ENCODE peak calls at places on chromosomes 6 and 20, in ten cellular contexts. I is tibial artery; L is hepatocyte; S is CD8-positive, alpha-beta T cell; B is adrenal gland; C is AG04450; R is WERI-Rb-1; M is right cardiac atrium; Z is transverse colon; J is coronary artery. F is an unnamed sample.

GRCh38 chr6:55941713-55942112 is 66.3 kb upstream of the BMP5 start:
- DNase-seq in I (no peak), Z (no peak), R (no peak), C (no peak), J (no peak), L (no peak), B (no peak), M (no peak), S (no peak), F (no peak)

GRCh38 chr20:62367136-62367482 is at the start of gene LAMA5:
- DNase-seq in B (no peak), L (peak; percentile 89), M (peak; percentile 89), Z (peak; percentile 69), J (no peak), R (peak; percentile 62), S (no peak), C (no peak), I (no peak), F (no peak)

GRCh38 chr6:79628466-79629288 is 2.5 kb upstream of the SH3BGRL2 start:
- DNase-seq in R (no peak), Z (no peak), J (no peak), C (no peak), S (no peak), M (no peak), B (no peak), I (no peak), L (no peak), F (no peak)

GRCh38 chr20:25486377-25486776 is 78.9 kb downstream of the GINS1 start:
- DNase-seq in B (no peak), C (peak; percentile 10), M (peak; percentile 72), I (no peak), S (no peak), J (no peak), R (peak; percentile 68), Z (no peak), L (no peak), F (no peak)

GRCh38 chr6:52285174-52286068 is 879 bp upstream of the MCM3 start:
- DNase-seq in Z (no peak), J (no peak), M (no peak), B (no peak), I (no peak), L (no peak), S (no peak), R (no peak), C (no peak), F (no peak)

GRCh38 chr6:126066068-126067048 is 80.0 kb downstream of the TRMT11 start:
- DNase-seq in M (no peak), C (no peak), I (no peak), Z (no peak), J (no peak), R (no peak), S (no peak), L (no peak), B (peak; percentile 59), F (no peak)

GRCh38 chr20:38180781-38181180 is 15.7 kb upstream of the TGM2 start:
- DNase-seq in M (no peak), R (no peak), C (no peak), S (no peak), J (no peak), Z (no peak), L (no peak), B (peak; percentile 66), I (no peak), F (no peak)

GRCh38 chr6:63560806-63561672 is 11.2 kb upstream of the LOC128125822 start:
- DNase-seq in M (no peak), J (no peak), I (no peak), L (no peak), B (no peak), R (no peak), S (no peak), C (no peak), Z (no peak), F (no peak)

GRCh38 chr6:28606424-28607391 is 81.0 kb downstream of the GPX5 start:
- DNase-seq in I (no peak), L (peak; percentile 83), B (no peak), S (no peak), J (no peak), M (peak; percentile 58), R (peak; percentile 98), Z (no peak), C (no peak), F (no peak)

GRCh38 chr6:43999628-44000027 is 127.6 kb downstream of the MRPL14 start:
- DNase-seq in S (no peak), Z (no peak), M (no peak), L (no peak), C (no peak), B (no peak), R (no peak), J (no peak), I (no peak), F (no peak)
- H3K27ac ChIP-seq in S (no peak overlapping the region), Z (no peak overlapping the region), M (no peak overlapping the region), L (no peak overlapping the region), C (no peak overlapping the region), B (no peak overlapping the region), R (no peak overlapping the region), J (no peak overlapping the region), I (no peak overlapping the region), F (no peak overlapping the region)

GRCh38 chr6:1606533-1607235 is 3.0 kb upstream of the FOXC1 start:
- DNase-seq in Z (no peak), I (peak; percentile 58), L (no peak), R (peak; percentile 18), C (no peak), M (peak; percentile 58), S (no peak), J (peak; percentile 77), B (no peak), F (no peak)

GRCh38 chr6:1608976-1609661 is 596 bp upstream of the FOXC1 start:
- DNase-seq in Z (no peak), J (peak; percentile 89), I (peak; percentile 62), C (no peak), M (peak; percentile 88), L (peak; percentile 48), S (no peak), B (no peak), R (peak; percentile 46), F (no peak)

GRCh38 chr6:1608222-1608975 is 1.3 kb upstream of the FOXC1 start:
- DNase-seq in Z (no peak), R (peak; percentile 31), M (no peak), L (peak; percentile 14), C (no peak), I (no peak), B (no peak), J (peak; percentile 74), S (no peak), F (no peak)

GRCh38 chr6:1607236-1607556 is 2.5 kb upstream of the FOXC1 start:
- DNase-seq in R (no peak), I (no peak), M (no peak), B (no peak), C (no peak), S (no peak), L (no peak), Z (no peak), J (no peak), F (no peak)

DNA sequence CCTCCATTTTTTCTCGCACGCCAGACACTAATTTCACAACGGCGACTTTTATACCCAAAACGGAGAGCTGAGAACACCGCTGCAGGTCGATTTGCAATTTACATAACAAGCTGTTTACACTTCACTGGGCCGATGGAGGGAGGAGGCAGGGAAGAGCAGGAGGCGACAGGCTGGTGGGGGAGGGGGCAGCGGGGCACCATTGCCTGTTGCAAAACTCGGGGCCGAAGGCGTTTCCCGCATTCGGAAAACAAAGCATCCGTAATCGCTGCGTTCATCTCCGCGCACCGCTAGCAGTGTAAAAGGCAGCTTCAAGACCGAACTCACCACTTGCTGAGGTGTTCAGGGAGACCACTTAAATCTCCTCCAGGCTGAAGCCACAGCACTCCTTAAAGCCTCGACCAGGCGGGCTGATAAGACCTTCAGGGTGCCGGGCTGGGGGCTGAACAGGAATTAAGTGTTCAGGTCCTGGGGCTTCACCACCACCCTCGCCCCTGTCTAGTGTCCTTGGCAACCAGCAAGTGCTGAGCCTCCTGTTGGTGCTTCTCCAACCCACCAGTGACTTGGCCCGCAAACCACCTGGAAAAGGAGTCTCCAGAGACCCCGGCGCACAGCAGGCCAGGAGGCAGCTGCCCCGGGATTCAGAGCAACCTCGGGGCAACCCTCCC is 2.0 kb upstream of the FOXC1 start:
- DNase-seq in J (peak; percentile 77), R (no peak), M (no peak), C (no peak), B (no peak), S (no peak), Z (no peak), L (peak; percentile 28), I (no peak), F (no peak)
- H3K4me3 ChIP-seq in J (peak overlapping the region; percentile 97), R (no peak overlapping the region), M (no peak overlapping the region), C (no peak overlapping the region), B (no peak overlapping the region), S (peak overlapping the region; percentile 2), Z (no peak overlapping the region), L (no peak overlapping the region), I (peak overlapping the region; percentile 70), F (peak overlapping the region; percentile 51)

GRCh38 chr6:158040051-158040803 is 58.6 kb downstream of the SYNJ2 start:
- DNase-seq in S (no peak), I (peak; percentile 35), R (no peak), B (peak; percentile 77), J (peak; percentile 82), M (peak; percentile 52), Z (no peak), L (peak; percentile 84), C (peak; percentile 97), F (no peak)
- H3K27ac ChIP-seq in S (no peak overlapping the region), I (peak overlapping the region; percentile 96), R (no peak overlapping the region), B (peak overlapping the region; percentile 88), J (peak overlapping the region; percentile 92), M (peak overlapping the region; percentile 86), Z (peak overlapping the region; percentile 61), L (peak overlapping the region; percentile 93), C (peak overlapping the region; percentile 96), F (peak overlapping the region; percentile 76)

DNA sequence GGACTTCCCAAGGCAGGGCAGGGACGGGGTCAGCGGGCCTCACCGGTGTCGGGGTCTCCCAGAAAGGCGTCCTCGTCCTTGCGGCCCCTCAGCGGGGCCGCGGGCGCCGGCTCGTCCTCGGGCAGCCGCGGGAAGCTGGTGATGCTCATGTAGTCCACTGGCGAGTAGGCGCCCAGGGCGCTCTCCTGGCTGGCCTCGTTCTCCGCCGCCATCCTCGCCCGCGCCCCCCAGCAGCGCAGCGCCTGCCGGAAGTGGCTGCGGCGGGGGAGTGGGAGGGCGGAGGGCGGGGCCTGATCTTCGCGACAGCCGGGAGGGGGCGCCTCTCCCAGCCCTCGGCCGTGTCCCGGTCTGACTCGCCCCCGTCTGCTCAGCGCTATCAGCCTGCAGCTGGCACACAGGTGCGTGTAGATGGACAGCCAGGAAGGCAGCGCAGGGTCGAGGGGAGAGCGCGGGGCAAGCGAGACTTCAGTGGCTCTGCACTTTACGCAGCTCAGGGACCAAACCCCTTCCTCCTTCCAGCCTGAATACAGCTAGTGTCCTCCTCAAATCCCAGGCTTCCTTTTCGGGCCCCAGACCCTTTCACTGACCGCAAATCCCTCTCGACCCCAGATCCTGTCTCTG is at the start of gene GGT7:
- DNase-seq in J (peak; percentile 86), R (peak; percentile 87), C (peak; percentile 26), M (peak; percentile 94), S (peak; percentile 75), B (peak; percentile 78), L (peak; percentile 92), Z (peak; percentile 90), I (peak; percentile 70), F (peak; percentile 80)
- H3K4me3 ChIP-seq in J (peak within 1 kb of the TSS; percentile 74), R (peak within 1 kb of the TSS; percentile 79), C (peak within 1 kb of the TSS; percentile 80), M (peak within 1 kb of the TSS; percentile 71), S (peak within 1 kb of the TSS; percentile 67), B (peak within 1 kb of the TSS; percentile 46), L (peak within 1 kb of the TSS; percentile 80), Z (peak within 1 kb of the TSS; percentile 72), I (peak within 1 kb of the TSS; percentile 77), F (peak within 1 kb of the TSS; percentile 78)

GRCh38 chr6:139927742-139928305 is 553.4 kb upstream of the CITED2 start:
- DNase-seq in Z (no peak), M (no peak), B (no peak), R (no peak), S (no peak), L (no peak), I (no peak), J (no peak), C (no peak), F (no peak)
- H3K27ac ChIP-seq in Z (no peak overlapping the region), M (no peak overlapping the region), B (no peak overlapping the region), R (no peak overlapping the region), S (no peak overlapping the region), L (no peak overlapping the region), I (no peak overlapping the region), J (no peak overlapping the region), C (no peak overlapping the region), F (no peak overlapping the region)